ENCODE peak calls at places on chromosomes 7 and 10, in six cellular contexts. R, G, Z, O, J and X are unnamed samples.
A peak's percentile ranks its signal among the peaks of the same experiment; 100 is the strongest.

GRCh38 chr10:32299354-32299980 is 47.5 kb downstream of the EPC1 start:
- DNase-seq in G (no peak), J (no peak), O (no peak), R (no peak), Z (no peak), X (no peak)

GRCh38 chr10:67306588-67307205 is 380.9 kb downstream of the LRRTM3 start:
- DNase-seq in Z (no peak), G (no peak), R (no peak), J (no peak), O (no peak), X (no peak)

GRCh38 chr7:85104432-85105205 is 82.2 kb downstream of the SEMA3D start:
- DNase-seq in Z (no peak), O (no peak), J (no peak), G (no peak), R (no peak), X (no peak)

GRCh38 chr10:110912374-110912773 is 6.6 kb downstream of the BBIP1 start:
- DNase-seq in O (no peak), Z (no peak), J (no peak), R (no peak), G (no peak), X (no peak)

GRCh38 chr7:29113384-29114102 is 32.8 kb downstream of the CPVL start:
- DNase-seq in Z (no peak), J (peak; percentile 36), R (no peak), G (no peak), O (no peak), X (no peak)

GRCh38 chr7:36677769-36678435 is 46.4 kb downstream of the AOAH start:
- DNase-seq in R (no peak), Z (no peak), J (peak; percentile 86), G (no peak), O (no peak), X (no peak)

GRCh38 chr10:72665925-72666324 is 26.0 kb upstream of the MCU start:
- DNase-seq in R (no peak), O (no peak), Z (no peak), J (no peak), G (no peak), X (no peak)

GRCh38 chr10:62038609-62039190 is 137.2 kb downstream of the ARID5B start:
- DNase-seq in G (peak; percentile 86), O (peak; percentile 29), R (peak; percentile 77), Z (peak; percentile 62), J (peak; percentile 87), X (peak; percentile 79)

GRCh38 chr10:102994551-102995295 is 76.6 kb downstream of the CNNM2 start:
- DNase-seq in O (no peak), R (no peak), J (no peak), Z (no peak), G (no peak), X (no peak)

GRCh38 chr7:107661865-107662379 is 1.3 kb downstream of the SLC26A4 start:
- DNase-seq in G (no peak), J (no peak), R (no peak), Z (no peak), O (no peak), X (no peak)

GRCh38 chr10:3427316-3427715 is 254.7 kb upstream of the PITRM1 start:
- DNase-seq in G (no peak), J (no peak), O (no peak), Z (no peak), R (no peak), X (no peak)

GRCh38 chr10:91381562-91381923 is 28.6 kb upstream of the HECTD2 start:
- DNase-seq in J (no peak), O (no peak), G (no peak), Z (no peak), R (no peak), X (no peak)

GRCh38 chr10:1573334-1573969 is 163.9 kb downstream of the ADARB2 start:
- DNase-seq in J (no peak), R (no peak), O (no peak), G (peak; percentile 29), Z (no peak), X (peak; percentile 50)

GRCh38 chr10:71600856-71601255 is 118.7 kb downstream of the C10orf105 start:
- DNase-seq in R (no peak), J (peak; percentile 19), G (no peak), O (no peak), Z (no peak), X (no peak)